ENCODE peak calls at places on chromosomes 16 and 17, in five cellular contexts. H, Z, C, X and D are unnamed samples.

GRCh38 chr16:4982056-4982867 is 24.1 kb downstream of the SEC14L5 start:
- DNase-seq in H (no peak), Z (no peak), C (no peak), X (no peak), D (no peak)

GRCh38 chr17:76820523-76820922 is 47.7 kb upstream of the MGAT5B start:
- DNase-seq in H (no peak), Z (no peak), C (no peak), X (no peak), D (no peak)

GRCh38 chr17:38861399-38861843 is 7.9 kb upstream of the RPL23 start:
- DNase-seq in H (no peak), Z (no peak), C (peak; percentile 46), X (peak; percentile 91), D (no peak)

GRCh38 chr17:4837471-4838305 is 4.5 kb downstream of the MINK1 start:
- DNase-seq in H (no peak), Z (no peak), C (no peak), X (no peak), D (no peak)

GRCh38 chr16:59848314-59848713 is 1114.2 kb upstream of the GOT2 start:
- DNase-seq in H (no peak), Z (no peak), C (no peak), X (no peak), D (peak; percentile 66)

GRCh38 chr16:8572919-8573724 is 17.2 kb downstream of the TMEM114 start:
- DNase-seq in H (peak; percentile 46), Z (peak; percentile 40), C (no peak), X (peak; percentile 53), D (peak; percentile 31)

GRCh38 chr17:40949406-40949805 is 12.0 kb upstream of the KRT23 start:
- DNase-seq in H (no peak), Z (no peak), C (no peak), X (no peak), D (no peak)

GRCh38 chr16:4272114-4272954 is 489 bp downstream of the TFAP4 start:
- DNase-seq in H (peak; percentile 42), Z (peak; percentile 49), C (no peak), X (peak; percentile 60), D (peak; percentile 45)

GRCh38 chr17:70208825-70209555 is 39.7 kb downstream of the KCNJ2 start:
- DNase-seq in H (no peak), Z (no peak), C (no peak), X (no peak), D (no peak)

GRCh38 chr17:34886831-34887230 is 74.4 kb downstream of the CCT6B start:
- DNase-seq in H (no peak), Z (no peak), C (no peak), X (no peak), D (no peak)